ENCODE peak calls at places on chromosomes 16 and 17, in eight cellular contexts. D is H9, C is fibroblast of lung, W is OCI-LY7, B is stomach, N is tibial nerve, M is AG04450, K is IMR-90. I is an unnamed sample. For H3K9me3, the result is how much of the 10 kb centered on the place peaks cover.

GRCh38 chr16:51707666-51708065 is 556.6 kb upstream of the SALL1 start:
- DNase-seq in M (no peak), D (no peak), B (no peak), C (no peak), W (no peak), N (no peak), K (no peak), I (no peak)

GRCh38 chr16:56350491-56351405 is 74.6 kb downstream of the AMFR start:
- DNase-seq in W (no peak), N (no peak), D (no peak), B (no peak), K (no peak), C (no peak), M (no peak), I (no peak)

GRCh38 chr17:29140631-29141483 is 39.3 kb downstream of the MYO18A start:
- DNase-seq in N (no peak), B (no peak), D (no peak), C (no peak), K (peak), W (peak), M (no peak), I (no peak)

GRCh38 chr17:32289454-32289853 is 23.8 kb downstream of the RHBDL3 start:
- DNase-seq in C (no peak), B (no peak), M (no peak), D (peak), K (no peak), W (no peak), N (no peak), I (no peak)

GRCh38 chr16:23400387-23400930 is 52.5 kb downstream of the COG7 start:
- DNase-seq in D (no peak), B (no peak), M (no peak), W (no peak), C (no peak), K (no peak), N (no peak), I (no peak)

GRCh38 chr17:65403129-65403528 is 158.3 kb downstream of the AXIN2 start:
- DNase-seq in W (no peak), M (no peak), D (no peak), C (no peak), K (no peak), N (no peak), B (no peak), I (no peak)

GRCh38 chr16:78184554-78185183 is 85.2 kb downstream of the WWOX start:
- DNase-seq in K (peak), B (no peak), M (peak), D (no peak), C (peak), N (no peak), W (no peak), I (no peak)

GRCh38 chr16:85259115-85259830 is 147.0 kb upstream of the CIBAR2 start:
- DNase-seq in B (no peak), C (no peak), N (no peak), D (no peak), W (no peak), M (no peak), K (no peak), I (no peak)

GRCh38 chr17:2853722-2854580 is 57.7 kb downstream of the RAP1GAP2 start:
- DNase-seq in W (peak), M (no peak), K (no peak), D (no peak), N (no peak), B (peak), C (peak), I (no peak)

DNA sequence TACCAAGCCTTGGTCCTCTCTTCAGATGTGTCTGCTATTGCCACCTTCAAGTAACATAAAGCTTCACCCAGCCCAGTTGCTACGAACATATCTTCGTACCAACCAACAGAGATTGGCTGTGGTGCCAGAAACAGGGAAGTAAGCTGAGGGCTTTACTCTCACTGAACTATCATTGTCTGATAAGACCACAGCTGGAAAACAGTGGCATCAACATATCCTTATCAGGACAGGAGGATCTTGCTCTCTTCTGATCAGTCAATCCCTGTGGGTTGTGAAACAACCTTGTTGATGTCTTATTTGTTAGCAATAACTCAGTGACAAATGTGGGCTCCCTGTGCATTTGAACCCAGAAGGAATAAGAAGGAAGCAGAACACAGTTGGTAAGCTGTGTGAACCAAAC is 446.3 kb upstream of the MAF start:
- DNase-seq in W (no peak), N (no peak), K (no peak), B (no peak), C (no peak), M (no peak), D (no peak), I (no peak)
- H3K9me3 ChIP-seq in W (under half), N (under half), K (under half), B (under half), C (under half), M (under half), D (under half), I (under half)

GRCh38 chr17:45394913-45395568 is 37.6 kb downstream of the ARHGAP27 start:
- DNase-seq in M (peak), K (peak), N (peak), C (peak), D (peak), B (peak), W (peak), I (no peak)
- TF ChIP-seq CTCF in M (peak), K (peak), N (peak), C (peak), D (peak), B (peak), W (peak), I (peak)

GRCh38 chr16:35184356-35184870 is 1725.0 kb downstream of the TP53TG3F start:
- DNase-seq in K (no peak), D (no peak), W (no peak), C (no peak), M (no peak), N (no peak), B (no peak), I (no peak)

GRCh38 chr16:35181422-35182030 is 1722.1 kb downstream of the TP53TG3F start:
- DNase-seq in B (no peak), W (no peak), D (no peak), M (no peak), N (no peak), C (no peak), K (no peak), I (no peak)

GRCh38 chr16:35182943-35183550 is 1723.6 kb downstream of the TP53TG3F start:
- DNase-seq in B (no peak), N (no peak), D (no peak), C (no peak), W (no peak), K (no peak), M (no peak), I (no peak)

GRCh38 chr16:35180970-35181369 is 1721.6 kb downstream of the TP53TG3F start:
- DNase-seq in M (no peak), D (no peak), B (no peak), N (no peak), C (no peak), K (no peak), W (no peak), I (no peak)

GRCh38 chr16:35182043-35182677 is 1722.7 kb downstream of the TP53TG3F start:
- DNase-seq in D (no peak), M (no peak), N (no peak), W (no peak), C (no peak), K (no peak), B (no peak), I (no peak)
- H3K9me3 ChIP-seq in D (half or more), M (half or more), N (under half), W (under half), C (under half), K (under half), B (half or more), I (under half)

DNA sequence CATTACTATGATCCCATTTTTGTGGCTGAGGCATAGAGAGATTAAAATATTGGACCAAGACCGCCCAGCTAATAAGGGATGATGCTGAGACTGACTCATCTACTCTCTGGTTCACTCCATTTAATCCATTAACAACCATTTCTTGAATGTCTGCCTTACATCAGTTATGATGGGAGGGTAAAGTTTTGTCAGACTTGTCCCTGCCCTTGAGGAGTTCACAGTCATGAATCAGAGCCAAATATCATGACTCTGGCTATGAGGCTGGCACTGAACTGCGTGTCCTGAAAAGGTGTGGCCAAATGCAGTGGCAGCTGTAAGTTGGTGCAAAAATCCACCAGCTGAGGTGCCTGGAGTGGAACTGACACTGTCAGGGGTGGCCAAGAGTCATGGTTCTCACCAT is 35.0 kb upstream of the MAF start:
- DNase-seq in D (no peak), C (no peak), B (no peak), W (no peak), M (no peak), N (no peak), K (no peak), I (no peak)
- TF ChIP-seq CTCF in D (no peak), C (no peak), B (no peak), W (no peak), M (no peak), N (no peak), K (no peak), I (no peak)

DNA sequence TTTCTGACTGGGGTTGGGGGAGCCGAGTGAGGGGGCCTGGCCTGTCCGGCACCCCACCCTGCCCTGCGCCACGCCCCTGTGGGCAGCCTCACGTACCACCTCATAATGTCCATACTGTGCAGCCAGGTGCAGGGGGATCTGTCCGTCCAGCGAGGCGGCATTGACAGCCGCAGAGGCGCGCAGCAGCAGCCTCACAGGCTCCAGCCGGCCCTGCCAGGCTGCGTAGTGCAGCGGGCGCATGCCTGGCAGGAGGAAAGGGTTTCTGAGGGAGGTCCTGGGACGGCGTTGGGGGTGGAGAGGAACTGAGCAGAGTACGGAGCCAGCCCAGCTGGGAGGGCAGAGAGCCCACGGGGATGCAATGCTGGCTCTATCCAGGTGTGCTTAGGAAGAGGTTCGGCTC is 8.4 kb downstream of the CASKIN2 start:
- DNase-seq in M (no peak), D (no peak), W (no peak), C (no peak), N (no peak), B (no peak), K (no peak), I (no peak)
- H3K9me3 ChIP-seq in M (under half), D (under half), W (under half), C (under half), N (under half), B (under half), K (under half), I (under half)

GRCh38 chr17:14052886-14053615 is 16.3 kb upstream of the COX10 start:
- DNase-seq in M (no peak), D (no peak), W (no peak), K (no peak), C (peak), B (no peak), N (no peak), I (no peak)

GRCh38 chr17:14047591-14047990 is 21.7 kb upstream of the COX10 start:
- DNase-seq in B (no peak), N (no peak), C (no peak), K (no peak), D (no peak), M (no peak), W (no peak), I (no peak)

GRCh38 chr17:14048169-14048568 is 21.1 kb upstream of the COX10 start:
- DNase-seq in W (no peak), M (no peak), C (no peak), B (no peak), K (no peak), N (no peak), D (no peak), I (no peak)

GRCh38 chr17:14051692-14052091 is 17.6 kb upstream of the COX10 start:
- DNase-seq in M (no peak), D (no peak), W (no peak), C (no peak), N (no peak), K (no peak), B (no peak), I (no peak)

DNA sequence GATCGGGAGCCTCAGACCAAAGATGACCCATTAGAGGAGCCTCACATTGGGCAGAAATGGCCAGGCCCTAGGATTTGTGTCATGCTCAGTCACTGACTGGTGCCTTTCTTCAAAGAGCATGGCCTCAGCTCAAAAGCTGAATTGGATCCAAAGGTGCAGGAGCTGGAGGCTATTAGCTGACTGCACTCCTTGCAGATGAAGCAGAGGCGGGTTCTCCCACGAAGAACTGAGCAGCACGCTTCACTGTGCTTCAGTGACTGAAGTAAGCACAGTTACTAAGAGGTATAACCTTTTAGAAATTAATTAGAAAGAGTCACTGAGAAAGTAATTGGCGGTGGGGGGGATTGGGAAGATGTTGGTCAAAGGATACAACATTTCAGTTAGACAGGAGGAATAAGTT is 18.7 kb upstream of the COX10 start:
- DNase-seq in M (no peak), D (no peak), K (no peak), W (no peak), N (no peak), B (no peak), C (no peak), I (no peak)
- TF ChIP-seq CTCF in M (no peak), D (no peak), K (no peak), W (no peak), N (no peak), B (no peak), C (no peak), I (no peak)

I was measured in esophagus squamous epithelium.